ENCODE peak calls at places on chromosomes 5 and 9, in four cellular contexts. Q is BE2C, Z is tibial artery, O is spleen. R is an unnamed sample. For H3K4me1, the result is how much of the 10 kb centered on the place peaks cover.

GRCh38 chr9:93216072-93216364 is 32.1 kb downstream of the WNK2 start:
- DNase-seq in Q (no peak), Z (no peak), O (no peak), R (no peak)

GRCh38 chr9:116144038-116144437 is 9.6 kb upstream of the PAPPA start:
- DNase-seq in Q (no peak), Z (no peak), O (no peak), R (no peak)

GRCh38 chr9:91273853-91274552 is 87.7 kb downstream of the AUH start:
- DNase-seq in Q (no peak), Z (no peak), O (no peak), R (no peak)

GRCh38 chr9:129177791-129178578 is at the start of gene IER5L:
- DNase-seq in Q (peak), Z (peak), O (peak), R (peak)

GRCh38 chr5:36870399-36871040 is 6.0 kb upstream of the NIPBL start:
- DNase-seq in Q (no peak), Z (no peak), O (no peak), R (no peak)

GRCh38 chr5:147167529-147167928 is 67.3 kb upstream of the STK32A start:
- DNase-seq in Q (no peak), Z (no peak), O (no peak), R (no peak)

GRCh38 chr9:84331119-84331791 is 9.3 kb downstream of the SLC28A3 start:
- DNase-seq in Q (no peak), Z (no peak), O (no peak), R (no peak)

GRCh38 chr5:36090033-36090432 is 23.4 kb upstream of the UGT3A2 start:
- DNase-seq in Q (peak), Z (no peak), O (no peak), R (no peak)

GRCh38 chr5:44574626-44575025 is 185.4 kb upstream of the FGF10 start:
- DNase-seq in Q (no peak), Z (no peak), O (no peak), R (no peak)

GRCh38 chr5:172187118-172188032 is 649 bp downstream of the STK10 start:
- DNase-seq in Q (peak), Z (peak), O (peak), R (peak)

GRCh38 chr9:92147030-92147853 is 32.0 kb upstream of the SPTLC1 start:
- DNase-seq in Q (no peak), Z (no peak), O (no peak), R (peak)

GRCh38 chr5:176593273-176593869 is 16.6 kb downstream of the GPRIN1 start:
- DNase-seq in Q (no peak), Z (no peak), O (no peak), R (peak)

GRCh38 chr9:69400470-69400869 is 75.5 kb downstream of the ENTREP1 start:
- DNase-seq in Q (no peak), Z (no peak), O (no peak), R (no peak)

GRCh38 chr5:65078331-65078730 is 309.6 kb downstream of the CWC27 start:
- DNase-seq in Q (no peak), Z (no peak), O (no peak), R (no peak)

GRCh38 chr5:153719324-153719723 is 228.9 kb downstream of the GRIA1 start:
- DNase-seq in Q (no peak), Z (no peak), O (no peak), R (no peak)

GRCh38 chr5:80937591-80937990 is 22.6 kb upstream of the RASGRF2 start:
- DNase-seq in Q (no peak), Z (no peak), O (no peak), R (no peak)

GRCh38 chr9:136617746-136618577 is 44.8 kb upstream of the EGFL7 start:
- DNase-seq in Q (no peak), Z (no peak), O (peak), R (no peak)

GRCh38 chr5:107204413-107204812 is 466.3 kb downstream of the EFNA5 start:
- DNase-seq in Q (no peak), Z (no peak), O (no peak), R (no peak)

GRCh38 chr5:149546974-149547373 is 4.3 kb downstream of the CSNK1A1 start:
- DNase-seq in Q (no peak), Z (no peak), O (no peak), R (no peak)

GRCh38 chr9:113309204-113309813 is 6.1 kb upstream of the RNF183 start:
- DNase-seq in Q (peak), Z (no peak), O (no peak), R (no peak)

GRCh38 chr9:108484468-108484867 is 371.3 kb downstream of the ACTL7B start:
- DNase-seq in Q (no peak), Z (no peak), O (no peak), R (no peak)
- H3K4me1 ChIP-seq in Q (under half), Z (under half), O (under half), R (under half)

DNA sequence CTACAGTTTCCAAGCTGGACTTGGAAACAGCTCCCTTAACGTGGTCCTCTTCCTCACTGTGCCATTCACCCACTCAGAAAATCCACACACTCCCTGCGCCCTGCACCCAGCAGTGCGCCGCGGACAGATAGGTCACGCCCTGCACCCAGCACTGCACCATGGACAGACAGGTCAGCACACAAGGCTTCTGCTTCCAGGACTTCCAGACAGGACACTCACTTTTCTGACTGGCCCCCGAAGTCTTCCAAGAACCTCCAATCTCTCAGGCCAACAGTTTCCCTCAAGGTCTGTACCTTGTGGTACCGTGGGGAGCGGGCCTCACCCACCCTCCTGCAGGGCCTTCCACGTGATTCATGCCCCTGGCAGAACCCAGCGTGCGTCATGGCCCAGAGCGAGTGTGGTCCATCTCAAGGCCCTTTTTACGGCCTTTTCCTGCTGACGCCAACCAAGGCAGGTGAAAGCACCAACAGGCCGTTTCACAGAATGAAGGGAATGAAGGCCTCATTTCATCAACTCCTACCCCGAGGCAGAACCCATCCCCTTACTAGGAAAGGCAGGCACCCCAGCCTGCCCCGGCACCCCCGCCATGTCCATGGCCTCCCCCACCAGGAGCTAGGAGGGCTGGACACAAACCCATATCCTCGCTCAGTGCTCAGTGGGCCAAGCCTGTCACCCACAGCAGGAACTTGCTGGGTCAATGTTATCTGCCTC is 17.3 kb downstream of the VAV2 start:
- DNase-seq in Q (no peak), Z (no peak), O (peak), R (peak)
- H3K4me1 ChIP-seq in Q (under half), Z (under half), O (half or more), R (under half)

DNA sequence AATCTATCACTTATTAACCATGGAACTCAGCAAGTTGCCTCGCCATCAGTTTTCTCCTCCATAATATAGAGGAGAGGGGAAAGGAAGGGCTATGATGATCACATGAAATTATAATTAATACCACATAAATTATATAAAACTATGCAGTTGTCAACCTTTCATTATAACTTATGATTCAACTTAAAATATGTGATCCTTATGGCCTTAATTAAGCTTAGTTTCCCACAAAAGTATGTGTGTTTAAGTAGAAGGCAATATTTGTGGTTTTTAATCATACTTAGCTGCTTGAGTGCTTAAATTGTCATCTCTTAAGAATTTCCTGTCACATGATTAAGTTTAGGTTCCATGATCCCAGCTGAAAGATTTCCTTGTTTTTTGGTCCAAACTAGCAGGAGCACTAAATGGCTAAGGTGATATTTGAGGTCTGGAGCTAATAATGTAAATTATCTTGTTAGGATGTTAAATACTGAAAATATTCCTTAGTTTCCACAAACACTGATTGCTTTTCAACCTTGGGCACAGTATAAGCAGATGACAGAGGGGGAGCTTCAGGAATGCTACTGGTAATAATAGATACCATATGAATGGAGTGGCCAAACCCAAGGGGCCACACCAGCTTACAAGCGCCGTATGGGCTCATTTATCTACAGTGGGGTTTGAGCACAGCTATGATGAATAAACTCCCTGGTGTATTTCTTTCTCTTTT is 26.5 kb upstream of the F2R start:
- DNase-seq in Q (no peak), Z (no peak), O (no peak), R (no peak)
- H3K4me1 ChIP-seq in Q (under half), Z (under half), O (under half), R (under half)

GRCh38 chr9:38026840-38027527 is 42.0 kb downstream of the SHB start:
- DNase-seq in Q (no peak), Z (no peak), O (no peak), R (no peak)
- H3K4me1 ChIP-seq in Q (half or more), Z (half or more), O (under half), R (half or more)

DNA sequence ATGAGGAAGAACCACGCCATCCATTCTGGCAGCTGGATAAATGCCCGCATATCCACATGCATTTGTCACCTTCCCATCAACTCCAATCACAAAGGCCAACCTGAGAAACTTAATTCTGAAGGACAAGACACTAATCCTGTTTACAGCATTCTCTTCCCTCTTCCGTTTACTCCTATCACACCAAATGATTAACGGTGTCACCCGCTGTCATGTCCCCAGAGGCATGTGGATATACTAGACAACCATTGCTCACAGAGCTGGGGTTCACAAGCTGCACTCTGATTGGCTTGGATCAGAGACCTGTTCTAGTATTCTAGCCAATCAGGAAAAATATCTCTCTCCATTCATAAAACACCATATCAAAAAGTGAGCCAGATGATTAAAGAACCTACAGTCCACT is 3.6 kb downstream of the MACROH2A1 start:
- DNase-seq in Q (no peak), Z (no peak), O (no peak), R (no peak)
- H3K4me1 ChIP-seq in Q (under half), Z (half or more), O (half or more), R (under half)